ENCODE peak calls at places on chromosomes 5 and 9, in five cellular contexts. One of them, this sample, is unnamed.

GRCh38 chr9:123410281-123410910 is 54.4 kb downstream of the CRB2 start:
- DNase-seq in body of pancreas: no peak
- DNase-seq in adrenal gland: no peak
- DNase-seq in foreskin keratinocyte: no peak
- DNase-seq in brain microvascular endothelial cell: no peak
- DNase-seq in this sample: no peak

GRCh38 chr5:141913560-141913959 is 10.1 kb upstream of the DELE1 start:
- DNase-seq in foreskin keratinocyte: no peak
- DNase-seq in brain microvascular endothelial cell: no peak
- DNase-seq in adrenal gland: no peak
- DNase-seq in body of pancreas: no peak
- DNase-seq in this sample: no peak

GRCh38 chr9:83662933-83663332 is 40.0 kb downstream of the IDNK start:
- DNase-seq in brain microvascular endothelial cell: no peak
- DNase-seq in foreskin keratinocyte: no peak
- DNase-seq in adrenal gland: no peak
- DNase-seq in body of pancreas: no peak
- DNase-seq in this sample: no peak

GRCh38 chr5:21244982-21245381 is 1257.0 kb upstream of the CDH18 start:
- DNase-seq in brain microvascular endothelial cell: no peak
- DNase-seq in body of pancreas: no peak
- DNase-seq in adrenal gland: no peak
- DNase-seq in foreskin keratinocyte: no peak
- DNase-seq in this sample: no peak

GRCh38 chr9:120688758-120689157 is 25.5 kb downstream of the MEGF9 start:
- DNase-seq in body of pancreas: no peak
- DNase-seq in foreskin keratinocyte: no peak
- DNase-seq in adrenal gland: no peak
- DNase-seq in brain microvascular endothelial cell: no peak
- DNase-seq in this sample: no peak

GRCh38 chr9:124284940-124285441 is 27.2 kb downstream of the NEK6 start:
- DNase-seq in brain microvascular endothelial cell: peak; percentile 32
- DNase-seq in foreskin keratinocyte: no peak
- DNase-seq in adrenal gland: no peak
- DNase-seq in body of pancreas: no peak
- DNase-seq in this sample: no peak

GRCh38 chr5:110514030-110514429 is 212.4 kb downstream of the TMEM232 start:
- DNase-seq in brain microvascular endothelial cell: no peak
- DNase-seq in adrenal gland: no peak
- DNase-seq in body of pancreas: no peak
- DNase-seq in foreskin keratinocyte: no peak
- DNase-seq in this sample: no peak

GRCh38 chr9:123524866-123525265 is 168.9 kb downstream of the CRB2 start:
- DNase-seq in body of pancreas: no peak
- DNase-seq in adrenal gland: no peak
- DNase-seq in foreskin keratinocyte: no peak
- DNase-seq in brain microvascular endothelial cell: no peak
- DNase-seq in this sample: no peak

GRCh38 chr5:106202035-106202434 is 1468.7 kb downstream of the EFNA5 start:
- DNase-seq in body of pancreas: no peak
- DNase-seq in adrenal gland: no peak
- DNase-seq in foreskin keratinocyte: no peak
- DNase-seq in brain microvascular endothelial cell: no peak
- DNase-seq in this sample: no peak

GRCh38 chr9:95785209-95785608 is 90.3 kb upstream of the ERCC6L2 start:
- DNase-seq in foreskin keratinocyte: no peak
- DNase-seq in brain microvascular endothelial cell: no peak
- DNase-seq in adrenal gland: no peak
- DNase-seq in body of pancreas: no peak
- DNase-seq in this sample: no peak

GRCh38 chr5:95993776-95994175 is 32.1 kb upstream of the ELL2 start:
- DNase-seq in adrenal gland: no peak
- DNase-seq in foreskin keratinocyte: no peak
- DNase-seq in brain microvascular endothelial cell: no peak
- DNase-seq in body of pancreas: no peak
- DNase-seq in this sample: no peak

GRCh38 chr9:138003485-138004190 is 126.1 kb downstream of the CACNA1B start:
- DNase-seq in body of pancreas: no peak
- DNase-seq in brain microvascular endothelial cell: no peak
- DNase-seq in adrenal gland: no peak
- DNase-seq in foreskin keratinocyte: no peak
- DNase-seq in this sample: no peak

GRCh38 chr5:64147849-64148441 is 17.7 kb upstream of the RNF180 start:
- DNase-seq in adrenal gland: peak; percentile 89
- DNase-seq in foreskin keratinocyte: no peak
- DNase-seq in body of pancreas: peak; percentile 70
- DNase-seq in brain microvascular endothelial cell: peak; percentile 57
- DNase-seq in this sample: peak; percentile 33

GRCh38 chr5:179368806-179369529 is 23.7 kb upstream of the ADAMTS2 start:
- DNase-seq in brain microvascular endothelial cell: no peak
- DNase-seq in body of pancreas: no peak
- DNase-seq in foreskin keratinocyte: no peak
- DNase-seq in adrenal gland: no peak
- DNase-seq in this sample: no peak

GRCh38 chr9:32738501-32739172 is 44.7 kb upstream of the TMEM215 start:
- DNase-seq in adrenal gland: no peak
- DNase-seq in body of pancreas: no peak
- DNase-seq in foreskin keratinocyte: peak; percentile 93
- DNase-seq in brain microvascular endothelial cell: no peak
- DNase-seq in this sample: no peak

GRCh38 chr5:96259211-96259772 is 173.8 kb downstream of the PCSK1 start:
- DNase-seq in adrenal gland: no peak
- DNase-seq in brain microvascular endothelial cell: no peak
- DNase-seq in body of pancreas: no peak
- DNase-seq in foreskin keratinocyte: peak; percentile 70
- DNase-seq in this sample: no peak

GRCh38 chr5:79020861-79021561 is 35.9 kb upstream of the ARSB start:
- DNase-seq in body of pancreas: peak; percentile 60
- DNase-seq in brain microvascular endothelial cell: peak; percentile 64
- DNase-seq in adrenal gland: peak; percentile 71
- DNase-seq in foreskin keratinocyte: peak; percentile 50
- DNase-seq in this sample: peak; percentile 46

GRCh38 chr9:38020251-38021076 is 48.6 kb downstream of the SHB start:
- DNase-seq in foreskin keratinocyte: no peak
- DNase-seq in body of pancreas: no peak
- DNase-seq in adrenal gland: no peak
- DNase-seq in brain microvascular endothelial cell: no peak
- DNase-seq in this sample: no peak

GRCh38 chr5:17398439-17398838 is 99.6 kb upstream of the TAF11L2 start:
- DNase-seq in adrenal gland: no peak
- DNase-seq in foreskin keratinocyte: peak; percentile 95
- DNase-seq in body of pancreas: no peak
- DNase-seq in brain microvascular endothelial cell: peak; percentile 89
- DNase-seq in this sample: no peak

GRCh38 chr5:141186897-141187512 is at the start of gene PCDHB9:
- DNase-seq in brain microvascular endothelial cell: no peak
- DNase-seq in adrenal gland: no peak
- DNase-seq in foreskin keratinocyte: no peak
- DNase-seq in body of pancreas: peak; percentile 36
- DNase-seq in this sample: peak; percentile 32

GRCh38 chr9:131635285-131635684 is 90.0 kb downstream of the PRRT1B start:
- DNase-seq in body of pancreas: peak; percentile 84
- DNase-seq in foreskin keratinocyte: peak; percentile 95
- DNase-seq in adrenal gland: peak; percentile 97
- DNase-seq in brain microvascular endothelial cell: peak; percentile 98
- DNase-seq in this sample: peak; percentile 72

GRCh38 chr5:60632153-60632552 is 67.8 kb downstream of the DEPDC1B start:
- DNase-seq in adrenal gland: no peak
- DNase-seq in foreskin keratinocyte: no peak
- DNase-seq in brain microvascular endothelial cell: no peak
- DNase-seq in body of pancreas: no peak
- DNase-seq in this sample: no peak

GRCh38 chr5:372911-373709 is 51.6 kb downstream of the AHRR start:
- DNase-seq in adrenal gland: peak; percentile 46
- DNase-seq in body of pancreas: no peak
- DNase-seq in foreskin keratinocyte: no peak
- DNase-seq in brain microvascular endothelial cell: no peak
- DNase-seq in this sample: peak; percentile 49

GRCh38 chr5:15831408-15831807 is 331.4 kb downstream of the FBXL7 start:
- DNase-seq in brain microvascular endothelial cell: no peak
- DNase-seq in adrenal gland: no peak
- DNase-seq in body of pancreas: no peak
- DNase-seq in foreskin keratinocyte: no peak
- DNase-seq in this sample: no peak

GRCh38 chr5:15833365-15833764 is 333.4 kb downstream of the FBXL7 start:
- DNase-seq in adrenal gland: no peak
- DNase-seq in foreskin keratinocyte: no peak
- DNase-seq in body of pancreas: no peak
- DNase-seq in brain microvascular endothelial cell: no peak
- DNase-seq in this sample: no peak

GRCh38 chr5:15835514-15835913 is 335.5 kb downstream of the FBXL7 start:
- DNase-seq in body of pancreas: no peak
- DNase-seq in brain microvascular endothelial cell: peak; percentile 6
- DNase-seq in foreskin keratinocyte: no peak
- DNase-seq in adrenal gland: no peak
- DNase-seq in this sample: no peak

GRCh38 chr5:15837584-15838289 is 337.8 kb downstream of the FBXL7 start:
- DNase-seq in brain microvascular endothelial cell: no peak
- DNase-seq in adrenal gland: no peak
- DNase-seq in foreskin keratinocyte: no peak
- DNase-seq in body of pancreas: no peak
- DNase-seq in this sample: no peak

DNA sequence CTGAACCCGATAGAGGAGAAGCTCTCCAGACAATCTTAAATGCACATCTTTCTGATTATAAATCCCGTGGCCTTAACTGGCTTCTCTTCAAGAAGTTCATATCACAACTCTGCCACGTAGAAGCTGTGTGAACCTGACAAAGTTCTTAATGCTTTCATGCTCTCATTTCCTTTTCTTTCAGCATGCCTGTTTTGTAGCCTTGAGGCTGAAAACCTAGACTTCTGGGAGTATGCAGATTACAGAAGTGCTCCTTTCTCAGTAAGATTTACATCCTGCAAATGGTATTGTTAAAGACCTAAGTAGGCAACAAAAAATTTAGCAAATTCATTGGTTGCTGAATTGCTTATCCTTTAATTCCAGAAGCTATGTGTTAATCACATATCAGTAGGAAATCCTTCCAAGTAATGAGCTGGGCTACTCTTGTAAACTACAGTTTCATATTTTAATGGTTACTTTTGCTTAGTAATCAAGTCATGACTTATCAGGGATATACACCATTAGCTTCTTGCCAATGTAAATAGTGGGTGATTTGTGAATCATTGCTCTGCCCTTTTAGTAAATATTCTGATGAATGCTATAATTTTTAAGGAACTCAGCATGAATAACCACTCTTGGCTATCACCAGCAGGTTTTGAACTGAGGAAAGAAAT is 334.7 kb downstream of the FBXL7 start:
- DNase-seq in adrenal gland: no peak
- DNase-seq in body of pancreas: no peak
- DNase-seq in foreskin keratinocyte: peak; percentile 86
- DNase-seq in brain microvascular endothelial cell: peak; percentile 32
- DNase-seq in this sample: no peak
- TF ChIP-seq CTCF in adrenal gland: no peak
- TF ChIP-seq CTCF in body of pancreas: no peak
- TF ChIP-seq CTCF in foreskin keratinocyte: no peak
- TF ChIP-seq CTCF in brain microvascular endothelial cell: no peak
- TF ChIP-seq CTCF in this sample: no peak

GRCh38 chr5:149264432-149265069 is 7.1 kb upstream of the AFAP1L1 start:
- DNase-seq in foreskin keratinocyte: no peak
- DNase-seq in body of pancreas: peak; percentile 57
- DNase-seq in adrenal gland: no peak
- DNase-seq in brain microvascular endothelial cell: no peak
- DNase-seq in this sample: no peak
- TF ChIP-seq CTCF in foreskin keratinocyte: peak; percentile 92
- TF ChIP-seq CTCF in body of pancreas: peak; percentile 70
- TF ChIP-seq CTCF in adrenal gland: peak; percentile 9
- TF ChIP-seq CTCF in brain microvascular endothelial cell: peak; percentile 69
- TF ChIP-seq CTCF in this sample: no peak

DNA sequence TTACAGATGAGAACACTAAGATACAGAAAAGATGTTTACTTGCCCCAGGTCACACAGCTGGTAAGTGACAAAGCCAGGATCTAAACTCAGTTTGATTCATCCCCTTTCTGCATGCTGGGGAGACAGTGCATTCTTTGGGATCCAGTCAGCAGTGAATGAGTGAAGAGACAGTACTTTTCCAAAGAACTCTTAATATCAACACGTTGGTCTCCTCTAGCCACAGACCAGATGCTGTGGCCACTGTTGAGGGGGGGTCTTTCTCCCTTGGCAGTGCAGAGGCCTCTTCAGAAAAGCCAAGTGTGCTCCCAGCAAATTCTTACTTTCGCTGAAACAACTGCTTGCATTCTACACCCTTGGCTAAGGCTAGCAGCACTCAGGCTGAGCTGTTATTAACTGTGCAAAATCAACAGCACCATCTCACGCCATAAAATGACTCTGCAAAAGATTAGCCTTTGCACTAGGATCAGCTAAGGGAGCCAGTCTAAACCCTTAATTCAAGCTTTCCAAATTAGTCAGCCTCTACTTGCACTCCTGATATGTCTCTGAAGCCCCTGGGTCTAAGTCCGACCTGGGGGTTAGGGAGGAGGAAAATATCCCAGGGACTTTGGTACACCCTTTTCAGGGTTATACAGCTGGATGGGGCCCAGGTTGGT is 4.8 kb upstream of the TMEM171 start:
- DNase-seq in body of pancreas: no peak
- DNase-seq in foreskin keratinocyte: peak; percentile 83
- DNase-seq in brain microvascular endothelial cell: peak; percentile 93
- DNase-seq in adrenal gland: no peak
- DNase-seq in this sample: no peak
- TF ChIP-seq CTCF in body of pancreas: no peak
- TF ChIP-seq CTCF in foreskin keratinocyte: no peak
- TF ChIP-seq CTCF in brain microvascular endothelial cell: no peak
- TF ChIP-seq CTCF in adrenal gland: no peak
- TF ChIP-seq CTCF in this sample: no peak

GRCh38 chr9:128025756-128026155 is 41.4 kb downstream of the NAIF1 start:
- DNase-seq in body of pancreas: no peak
- DNase-seq in brain microvascular endothelial cell: no peak
- DNase-seq in adrenal gland: no peak
- DNase-seq in foreskin keratinocyte: no peak
- DNase-seq in this sample: no peak

GRCh38 chr9:128026255-128027165 is 40.6 kb downstream of the NAIF1 start:
- DNase-seq in brain microvascular endothelial cell: no peak
- DNase-seq in adrenal gland: no peak
- DNase-seq in body of pancreas: no peak
- DNase-seq in foreskin keratinocyte: no peak
- DNase-seq in this sample: peak; percentile 69

GRCh38 chr9:128024761-128025308 is 42.3 kb downstream of the NAIF1 start:
- DNase-seq in foreskin keratinocyte: no peak
- DNase-seq in brain microvascular endothelial cell: no peak
- DNase-seq in body of pancreas: no peak
- DNase-seq in adrenal gland: no peak
- DNase-seq in this sample: no peak

GRCh38 chr9:128022886-128023285 is 42.1 kb upstream of the EEIG1 start:
- DNase-seq in adrenal gland: no peak
- DNase-seq in foreskin keratinocyte: no peak
- DNase-seq in body of pancreas: no peak
- DNase-seq in brain microvascular endothelial cell: no peak
- DNase-seq in this sample: no peak

DNA sequence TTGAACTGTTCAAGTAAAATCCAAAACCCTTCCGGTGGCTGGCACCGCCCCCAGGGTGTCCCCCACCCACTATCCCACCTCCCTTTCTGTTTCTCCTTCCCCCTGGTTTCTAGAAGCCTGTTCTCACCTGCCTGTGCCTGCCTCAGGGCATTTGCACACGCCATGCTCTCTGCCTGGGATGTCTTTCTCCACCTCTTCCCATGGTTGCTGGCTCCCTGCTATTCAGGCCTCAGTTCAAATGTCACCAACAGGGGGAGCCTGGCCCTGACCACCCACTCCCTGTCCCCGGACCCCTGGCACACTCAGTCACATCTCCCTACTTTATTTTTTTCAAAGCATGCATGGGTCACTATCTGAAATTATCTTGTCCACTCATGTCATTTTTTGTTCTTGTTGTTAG is 39.9 kb upstream of the EEIG1 start:
- DNase-seq in adrenal gland: no peak
- DNase-seq in body of pancreas: no peak
- DNase-seq in brain microvascular endothelial cell: no peak
- DNase-seq in foreskin keratinocyte: peak; percentile 21
- DNase-seq in this sample: no peak
- TF ChIP-seq CTCF in adrenal gland: no peak
- TF ChIP-seq CTCF in body of pancreas: no peak
- TF ChIP-seq CTCF in brain microvascular endothelial cell: peak; percentile 47
- TF ChIP-seq CTCF in foreskin keratinocyte: peak; percentile 39
- TF ChIP-seq CTCF in this sample: peak; percentile 11

This sample was measured in GM13976.